ENCODE peak calls at places on chromosomes 7 and 10, in six cellular contexts. H is adipocyte, W is ovary, M is fibroblast of lung, Z is left lung, C is astrocyte. E is an unnamed sample.

GRCh38 chr10:130757821-130758489 is 553.6 kb downstream of the TCERG1L start:
- DNase-seq in H (no peak), W (no peak), M (no peak), Z (no peak), C (no peak), E (peak; percentile 15)

GRCh38 chr10:847868-848267 is 83.6 kb downstream of the LARP4B start:
- DNase-seq in H (no peak), W (no peak), M (no peak), Z (no peak), C (no peak), E (no peak)

GRCh38 chr10:104367856-104368255 is 14.2 kb downstream of the CFAP58 start:
- DNase-seq in H (no peak), W (no peak), M (no peak), Z (no peak), C (no peak), E (no peak)

GRCh38 chr10:86538547-86538946 is 17.0 kb upstream of the WAPL start:
- DNase-seq in H (no peak), W (no peak), M (no peak), Z (no peak), C (no peak), E (no peak)

GRCh38 chr7:156279635-156280034 is 360.9 kb upstream of the RNF32 start:
- DNase-seq in H (no peak), W (no peak), M (no peak), Z (no peak), C (no peak), E (no peak)

GRCh38 chr7:7731732-7732131 is 13.3 kb upstream of the RPA3 start:
- DNase-seq in H (no peak), W (no peak), M (no peak), Z (no peak), C (no peak), E (no peak)

GRCh38 chr10:80583681-80584080 is 46.0 kb downstream of the SH2D4B start:
- DNase-seq in H (no peak), W (no peak), M (no peak), Z (no peak), C (no peak), E (no peak)

GRCh38 chr10:3867454-3868273 is 82.7 kb upstream of the KLF6 start:
- DNase-seq in H (no peak), W (no peak), M (no peak), Z (no peak), C (no peak), E (no peak)

GRCh38 chr10:10665750-10666149 is 351.9 kb upstream of the CELF2 start:
- DNase-seq in H (no peak), W (peak; percentile 22), M (no peak), Z (no peak), C (no peak), E (no peak)

GRCh38 chr10:35643976-35644799 is 2.1 kb upstream of the FZD8 start:
- DNase-seq in H (peak; percentile 46), W (peak; percentile 10), M (no peak), Z (no peak), C (no peak), E (no peak)

GRCh38 chr7:156949541-156950380 is at the start of gene NOM1:
- DNase-seq in H (peak; percentile 96), W (peak; percentile 87), M (peak; percentile 82), Z (peak; percentile 89), C (peak; percentile 47), E (no peak)

GRCh38 chr10:99661370-99661749 is 2.1 kb downstream of the ENTPD7 start:
- DNase-seq in H (peak; percentile 80), W (no peak), M (peak; percentile 57), Z (no peak), C (peak; percentile 86), E (peak; percentile 82)

GRCh38 chr10:103168436-103168835 is 24.6 kb downstream of the NT5C2 start:
- DNase-seq in H (peak; percentile 66), W (no peak), M (peak; percentile 9), Z (no peak), C (no peak), E (no peak)

GRCh38 chr7:27150568-27151340 is 1.6 kb downstream of the HOXA3 start:
- DNase-seq in H (peak; percentile 83), W (peak; percentile 58), M (peak; percentile 87), Z (peak; percentile 71), C (no peak), E (peak; percentile 85)

GRCh38 chr7:18495412-18496335 is at the start of gene HDAC9:
- DNase-seq in H (peak; percentile 69), W (no peak), M (peak; percentile 25), Z (no peak), C (peak; percentile 69), E (no peak)

GRCh38 chr7:91883676-91884362 is 3.3 kb upstream of the MTERF1 start:
- DNase-seq in H (no peak), W (no peak), M (no peak), Z (no peak), C (peak; percentile 84), E (no peak)

GRCh38 chr10:77163670-77164348 is 473.8 kb downstream of the KCNMA1 start:
- DNase-seq in H (peak; percentile 96), W (peak; percentile 33), M (peak; percentile 94), Z (no peak), C (peak; percentile 98), E (peak; percentile 94)

GRCh38 chr10:122154733-122155366 is 116.2 kb upstream of the BTBD16 start:
- DNase-seq in H (peak; percentile 85), W (no peak), M (peak; percentile 50), Z (no peak), C (peak; percentile 72), E (no peak)

GRCh38 chr7:73865738-73866445 is 4.9 kb downstream of the TMEM270 start:
- DNase-seq in H (peak; percentile 90), W (no peak), M (peak; percentile 72), Z (no peak), C (peak; percentile 7), E (no peak)

GRCh38 chr7:155815332-155816191 is 3.3 kb upstream of the SHH start:
- DNase-seq in H (peak; percentile 53), W (no peak), M (peak; percentile 53), Z (peak; percentile 54), C (no peak), E (peak; percentile 75)

GRCh38 chr10:11757452-11757819 is 15.3 kb downstream of the ECHDC3 start:
- DNase-seq in H (peak; percentile 42), W (peak; percentile 85), M (peak; percentile 94), Z (peak; percentile 52), C (peak; percentile 84), E (peak; percentile 83)

GRCh38 chr10:24552346-24553016 is 171.2 kb downstream of the ARHGAP21 start:
- DNase-seq in H (no peak), W (no peak), M (no peak), Z (peak; percentile 51), C (no peak), E (peak; percentile 90)

GRCh38 chr10:110746254-110746826 is 102.2 kb downstream of the RBM20 start:
- DNase-seq in H (peak; percentile 89), W (peak; percentile 48), M (peak; percentile 73), Z (peak; percentile 43), C (peak; percentile 30), E (no peak)

GRCh38 chr7:33872870-33873269 is 32.5 kb upstream of the BMPER start:
- DNase-seq in H (no peak), W (no peak), M (no peak), Z (no peak), C (no peak), E (no peak)

DNA sequence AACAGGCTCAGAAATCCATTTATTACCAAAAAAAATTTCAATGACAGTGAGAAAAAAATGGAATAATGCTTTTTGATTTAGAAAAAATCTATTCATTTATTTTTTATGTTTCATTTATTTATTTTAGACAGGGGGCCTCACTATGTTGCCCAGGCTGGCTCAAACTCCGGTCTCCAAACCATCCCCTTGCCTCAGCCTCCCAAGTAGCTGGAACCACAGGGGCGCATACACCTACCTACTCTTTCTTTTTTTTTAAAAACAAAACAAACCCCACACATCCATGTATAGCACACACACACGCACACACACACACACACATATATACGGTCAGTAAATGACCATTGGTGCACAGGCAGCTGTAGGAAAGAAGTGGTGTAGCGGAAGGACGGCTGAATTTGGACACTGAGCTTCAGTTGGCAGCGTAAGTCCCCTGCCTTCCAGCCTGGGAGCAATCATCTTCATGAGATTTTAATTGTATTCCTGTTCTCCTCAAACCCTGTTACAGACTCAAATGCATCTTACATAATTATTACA is 28.8 kb downstream of the ARL4A start:
- DNase-seq in H (peak; percentile 15), W (no peak), M (peak; percentile 38), Z (no peak), C (no peak), E (no peak)
- H3K4me1 ChIP-seq in H (peaks cover 45% of the 10 kb centered on the region), W (peaks cover 6% of the 10 kb centered on the region), M (peaks cover 9% of the 10 kb centered on the region), Z (peaks cover 20% of the 10 kb centered on the region), C (peaks cover 18% of the 10 kb centered on the region), E (peaks cover 66% of the 10 kb centered on the region)

GRCh38 chr7:157984138-157984913 is 603.3 kb downstream of the PTPRN2 start:
- DNase-seq in H (no peak), W (no peak), M (no peak), Z (no peak), C (no peak), E (no peak)

GRCh38 chr7:157983442-157984137 is 604.0 kb downstream of the PTPRN2 start:
- DNase-seq in H (no peak), W (no peak), M (no peak), Z (no peak), C (no peak), E (peak; percentile 11)

GRCh38 chr7:157986051-157986450 is 601.6 kb downstream of the PTPRN2 start:
- DNase-seq in H (no peak), W (no peak), M (no peak), Z (no peak), C (no peak), E (peak; percentile 2)

GRCh38 chr7:157984914-157985163 is 602.8 kb downstream of the PTPRN2 start:
- DNase-seq in H (no peak), W (no peak), M (no peak), Z (no peak), C (no peak), E (no peak)

DNA sequence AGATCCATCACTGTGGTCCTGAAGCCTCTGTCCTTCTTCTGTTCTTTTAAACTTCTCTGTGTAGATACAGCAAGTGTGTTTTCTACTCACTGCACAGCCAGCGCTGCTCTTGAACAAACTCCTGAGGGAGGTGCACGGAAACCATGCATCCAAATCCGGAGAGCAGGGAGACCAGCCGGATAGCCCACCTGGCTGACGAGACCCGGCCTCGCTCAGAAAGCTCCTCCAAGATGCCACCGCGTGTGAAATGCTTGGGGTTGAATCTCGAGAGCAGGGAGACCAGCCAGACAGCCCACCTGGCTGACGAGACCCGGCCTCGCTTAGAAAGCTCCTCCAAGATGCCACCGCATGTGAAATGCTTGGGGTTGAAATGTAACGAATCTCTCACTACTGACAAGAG is 602.0 kb downstream of the PTPRN2 start:
- DNase-seq in H (no peak), W (no peak), M (no peak), Z (peak; percentile 15), C (no peak), E (no peak)
- H3K9me3 ChIP-seq in H (no peaks in the 10 kb centered on the region), W (no peaks in the 10 kb centered on the region), M (no peaks in the 10 kb centered on the region), Z (no peaks in the 10 kb centered on the region), C (no peaks in the 10 kb centered on the region), E (no peaks in the 10 kb centered on the region)

GRCh38 chr10:107232013-107232412 is 67.5 kb upstream of the SORCS1 start:
- DNase-seq in H (no peak), W (no peak), M (no peak), Z (no peak), C (no peak), E (no peak)
- H3K4me3 ChIP-seq in H (no peak overlapping the region), W (no peak overlapping the region), M (no peak overlapping the region), Z (no peak overlapping the region), C (no peak overlapping the region), E (no peak overlapping the region)

DNA sequence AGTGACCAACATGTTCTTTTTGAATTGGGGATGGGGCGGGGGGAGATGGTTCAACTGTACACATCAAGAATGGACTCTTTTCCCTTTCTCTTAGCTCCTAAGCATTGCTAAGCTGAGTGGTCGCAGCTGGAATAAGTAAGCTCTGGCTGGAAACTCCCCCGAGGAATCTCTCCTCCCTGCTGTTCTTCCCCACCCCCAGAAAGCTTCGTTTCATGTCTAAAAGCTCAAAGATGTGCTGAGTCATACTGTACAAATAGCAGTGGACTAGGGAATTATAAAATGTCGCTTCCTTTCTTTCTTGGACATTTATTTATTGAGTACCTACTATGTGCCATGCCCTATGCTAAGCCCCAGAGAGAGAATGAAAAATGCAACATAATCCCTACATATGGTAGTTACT is 191.1 kb upstream of the ADO start:
- DNase-seq in H (peak; percentile 65), W (no peak), M (peak; percentile 61), Z (no peak), C (peak; percentile 65), E (no peak)
- H3K4me1 ChIP-seq in H (peaks cover 15% of the 10 kb centered on the region), W (no peaks in the 10 kb centered on the region), M (peaks cover 3% of the 10 kb centered on the region), Z (peaks cover 8% of the 10 kb centered on the region), C (peaks cover 11% of the 10 kb centered on the region), E (peaks cover 3% of the 10 kb centered on the region)